ENCODE peak calls at places on chromosomes 1 and 21, in eight cellular contexts. M is CD8-positive, alpha-beta T cell; U is naive thymus-derived CD4-positive, alpha-beta T cell; I is right lobe of liver; Y is gastrocnemius medialis; V is testis; F is adrenal gland; N is MM.1S. L is an unnamed sample.

GRCh38 chr1:173669491-173669941 is at the start of gene ANKRD45:
- DNase-seq in M (no peak), U (no peak), I (peak), Y (no peak), V (peak), F (peak), N (no peak), L (no peak)

GRCh38 chr1:9406111-9406510 is 113.4 kb downstream of the SPSB1 start:
- DNase-seq in M (no peak), U (no peak), I (no peak), Y (no peak), V (no peak), F (no peak), N (peak), L (no peak)

GRCh38 chr1:160438320-160438918 is 38.1 kb downstream of the VANGL2 start:
- DNase-seq in M (no peak), U (no peak), I (no peak), Y (no peak), V (no peak), F (no peak), N (peak), L (no peak)

GRCh38 chr1:113946668-113947387 is 17.7 kb downstream of the HIPK1 start:
- DNase-seq in M (no peak), U (no peak), I (no peak), Y (no peak), V (no peak), F (no peak), N (no peak), L (no peak)

GRCh38 chr1:30111431-30111830 is 612.0 kb downstream of the MATN1 start:
- DNase-seq in M (no peak), U (peak), I (no peak), Y (no peak), V (peak), F (peak), N (peak), L (no peak)

GRCh38 chr1:220431840-220432239 is 96.1 kb upstream of the MARK1 start:
- DNase-seq in M (no peak), U (no peak), I (no peak), Y (no peak), V (no peak), F (no peak), N (peak), L (no peak)

GRCh38 chr1:58857673-58858343 is 74.0 kb upstream of the JUN start:
- DNase-seq in M (peak), U (peak), I (no peak), Y (no peak), V (no peak), F (no peak), N (peak), L (no peak)

GRCh38 chr1:70034403-70034802 is 171.0 kb downstream of the LRRC40 start:
- DNase-seq in M (no peak), U (no peak), I (no peak), Y (no peak), V (no peak), F (no peak), N (no peak), L (no peak)

GRCh38 chr1:221858758-221859157 is 116.9 kb upstream of the DUSP10 start:
- DNase-seq in M (no peak), U (no peak), I (no peak), Y (peak), V (no peak), F (peak), N (no peak), L (no peak)

GRCh38 chr1:111596499-111596898 is 23.1 kb upstream of the RAP1A start:
- DNase-seq in M (peak), U (peak), I (no peak), Y (no peak), V (no peak), F (no peak), N (no peak), L (no peak)

GRCh38 chr1:214446772-214447556 is 104.4 kb downstream of the PTPN14 start:
- DNase-seq in M (no peak), U (no peak), I (no peak), Y (no peak), V (no peak), F (no peak), N (peak), L (no peak)

GRCh38 chr21:26124421-26124833 is 46.1 kb downstream of the APP start:
- DNase-seq in M (no peak), U (no peak), I (no peak), Y (no peak), V (no peak), F (no peak), N (no peak), L (no peak)

GRCh38 chr1:9201421-9202239 is 32.9 kb upstream of the H6PD start:
- DNase-seq in M (no peak), U (no peak), I (no peak), Y (no peak), V (peak), F (no peak), N (no peak), L (no peak)

GRCh38 chr1:171257207-171258052 is 9.1 kb downstream of the FMO1 start:
- DNase-seq in M (no peak), U (no peak), I (peak), Y (no peak), V (peak), F (peak), N (peak), L (no peak)

GRCh38 chr1:227316941-227317540 is 1.3 kb downstream of the CDC42BPA start:
- DNase-seq in M (no peak), U (no peak), I (no peak), Y (no peak), V (peak), F (peak), N (no peak), L (no peak)

GRCh38 chr1:172647110-172647564 is 11.8 kb upstream of the FASLG start:
- DNase-seq in M (peak), U (peak), I (no peak), Y (no peak), V (no peak), F (no peak), N (no peak), L (no peak)

GRCh38 chr21:44802396-44803153 is 955 bp upstream of the UBE2G2 start:
- DNase-seq in M (no peak), U (no peak), I (no peak), Y (no peak), V (no peak), F (no peak), N (peak), L (no peak)

GRCh38 chr1:198156745-198157240 is at the start of gene NEK7:
- DNase-seq in M (peak), U (peak), I (peak), Y (peak), V (peak), F (peak), N (peak), L (no peak)

GRCh38 chr1:221012087-221012486 is 132.8 kb downstream of the HLX start:
- DNase-seq in M (no peak), U (no peak), I (no peak), Y (no peak), V (no peak), F (no peak), N (no peak), L (no peak)

GRCh38 chr1:31064685-31065309 is 720 bp downstream of the PUM1 start:
- DNase-seq in M (no peak), U (peak), I (no peak), Y (peak), V (peak), F (no peak), N (peak), L (no peak)

GRCh38 chr1:47178020-47178419 is 11.8 kb downstream of the PDZK1IP1 start:
- DNase-seq in M (peak), U (no peak), I (no peak), Y (no peak), V (no peak), F (no peak), N (no peak), L (no peak)

GRCh38 chr1:59079434-59080135 is 217.3 kb upstream of the FGGY start:
- DNase-seq in M (no peak), U (no peak), I (no peak), Y (no peak), V (no peak), F (no peak), N (no peak), L (no peak)

GRCh38 chr1:37147397-37147831 is 113.1 kb upstream of the GRIK3 start:
- DNase-seq in M (peak), U (no peak), I (no peak), Y (peak), V (no peak), F (no peak), N (no peak), L (no peak)
- H3K27ac ChIP-seq in M (no peak), U (no peak), I (no peak), Y (peak), V (no peak), F (no peak), N (no peak), L (no peak)

GRCh38 chr1:162688931-162689330 is 56.7 kb downstream of the DDR2 start:
- DNase-seq in M (no peak), U (no peak), I (no peak), Y (no peak), V (no peak), F (peak), N (no peak), L (no peak)

GRCh38 chr1:162694911-162695310 is 62.6 kb downstream of the DDR2 start:
- DNase-seq in M (no peak), U (no peak), I (no peak), Y (no peak), V (no peak), F (no peak), N (no peak), L (no peak)

GRCh38 chr1:162689745-162690671 is 57.7 kb downstream of the DDR2 start:
- DNase-seq in M (no peak), U (no peak), I (peak), Y (peak), V (no peak), F (no peak), N (no peak), L (no peak)

GRCh38 chr1:162690672-162691434 is 58.6 kb downstream of the DDR2 start:
- DNase-seq in M (no peak), U (no peak), I (no peak), Y (peak), V (no peak), F (peak), N (no peak), L (peak)

DNA sequence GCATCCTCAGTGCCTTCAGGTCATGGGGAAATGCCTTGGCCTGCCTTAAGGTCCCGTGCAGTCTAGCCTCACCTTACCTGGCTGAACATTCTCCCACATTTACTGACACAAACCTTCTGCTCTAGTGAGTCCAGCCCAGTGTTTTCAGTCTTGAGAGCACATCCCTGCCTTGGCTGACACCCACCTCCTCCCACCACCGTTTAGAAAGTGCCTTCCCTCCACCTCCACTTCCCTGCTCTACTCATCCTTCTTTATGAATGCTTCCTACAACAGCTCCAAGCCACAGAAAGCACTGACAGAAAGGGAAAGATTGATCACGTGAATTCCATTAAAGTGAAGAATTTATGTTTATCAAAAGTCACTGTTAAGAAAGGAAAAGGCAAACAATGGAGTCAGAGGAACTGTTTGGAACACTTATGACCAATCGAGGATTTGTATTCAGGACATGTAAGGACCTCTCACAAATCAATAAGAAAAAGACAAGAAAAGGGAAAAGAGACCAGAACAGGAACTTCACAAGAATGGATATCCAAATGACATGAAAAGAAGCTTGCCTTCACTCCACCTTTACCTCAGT is 59.8 kb downstream of the DDR2 start:
- DNase-seq in M (no peak), U (no peak), I (no peak), Y (no peak), V (no peak), F (no peak), N (no peak), L (no peak)
- H3K27ac ChIP-seq in M (no peak), U (no peak), I (no peak), Y (no peak), V (no peak), F (peak), N (no peak), L (peak)

GRCh38 chr1:42463906-42464305 is 820 bp downstream of the CCDC30 start:
- DNase-seq in M (no peak), U (no peak), I (no peak), Y (no peak), V (no peak), F (no peak), N (no peak), L (no peak)

GRCh38 chr1:42466030-42466429 is 2.9 kb downstream of the CCDC30 start:
- DNase-seq in M (no peak), U (no peak), I (no peak), Y (no peak), V (no peak), F (no peak), N (no peak), L (no peak)

GRCh38 chr1:42462828-42463763 is at the start of gene CCDC30:
- DNase-seq in M (peak), U (peak), I (peak), Y (peak), V (peak), F (peak), N (peak), L (peak)
- H3K27ac ChIP-seq in M (peak), U (peak), I (no peak), Y (no peak), V (no peak), F (peak), N (peak), L (no peak)

DNA sequence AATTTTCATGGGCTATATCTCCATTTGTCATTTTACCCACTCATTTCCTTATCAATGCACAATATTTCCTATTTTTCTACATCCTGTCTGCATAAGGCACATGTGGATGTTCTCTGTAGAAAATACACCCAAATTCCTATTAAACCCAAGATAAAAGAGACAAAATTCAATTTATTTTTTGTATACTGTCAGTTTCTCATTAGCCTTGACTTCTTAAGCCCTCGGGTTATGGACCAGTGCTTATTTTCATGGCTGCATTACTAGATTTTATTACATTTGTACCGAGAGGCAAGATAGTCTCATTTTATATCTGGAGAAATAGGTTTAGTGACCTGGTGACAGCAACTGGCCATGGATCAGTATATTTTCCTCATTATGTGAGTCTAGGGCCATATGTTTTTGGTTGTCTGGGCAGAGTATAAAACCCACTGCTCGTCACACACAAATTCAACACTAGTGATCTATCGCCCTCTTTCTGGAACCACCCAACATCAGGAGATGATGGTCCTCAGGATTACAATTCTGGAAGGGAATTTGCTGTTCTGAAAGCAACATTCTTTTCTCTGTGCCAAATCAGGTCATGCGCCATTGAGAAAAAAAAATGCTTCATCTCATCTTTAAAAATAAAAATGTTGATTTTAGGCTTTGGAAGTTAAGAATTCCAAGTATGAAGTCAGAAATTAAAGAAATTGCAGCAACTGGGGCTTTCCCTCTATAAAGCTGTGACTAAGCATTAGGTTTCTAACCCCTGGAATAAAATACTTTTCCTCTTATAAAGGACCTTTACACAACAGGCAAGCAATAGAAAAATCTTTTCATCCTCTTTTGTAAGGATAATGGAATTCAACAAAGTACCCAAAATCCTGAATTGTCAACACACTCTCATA is 81.4 kb downstream of the ASTN1 start:
- DNase-seq in M (no peak), U (no peak), I (no peak), Y (no peak), V (no peak), F (no peak), N (no peak), L (no peak)
- H3K27ac ChIP-seq in M (no peak), U (no peak), I (no peak), Y (no peak), V (no peak), F (no peak), N (no peak), L (no peak)

GRCh38 chr21:17491716-17492414 is 21.0 kb upstream of the CXADR start:
- DNase-seq in M (no peak), U (no peak), I (no peak), Y (no peak), V (no peak), F (peak), N (no peak), L (peak)
- H3K27ac ChIP-seq in M (no peak), U (no peak), I (no peak), Y (no peak), V (no peak), F (no peak), N (no peak), L (no peak)

DNA sequence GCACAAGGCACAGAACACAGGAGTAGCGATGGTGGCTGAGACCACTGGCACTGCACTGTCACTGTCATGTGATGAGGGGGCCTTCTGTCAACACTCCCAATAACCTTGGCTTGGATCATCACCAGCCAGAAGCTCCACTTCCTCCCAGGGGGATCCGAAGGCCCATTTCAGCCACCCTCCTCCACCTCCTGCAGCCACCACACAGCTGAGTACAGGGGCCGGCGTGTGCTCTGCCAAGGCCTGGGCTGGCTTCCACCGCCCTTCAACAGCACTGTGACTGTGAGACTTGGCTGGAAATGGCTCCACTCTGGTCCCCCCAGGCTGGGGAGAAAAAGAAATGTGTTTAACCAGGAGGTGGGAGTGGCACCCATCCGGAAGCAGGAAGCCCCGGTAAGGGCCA is 9.9 kb upstream of the NADK start:
- DNase-seq in M (no peak), U (no peak), I (no peak), Y (no peak), V (no peak), F (no peak), N (no peak), L (no peak)
- H3K27ac ChIP-seq in M (no peak), U (no peak), I (no peak), Y (peak), V (no peak), F (no peak), N (no peak), L (no peak)